ENCODE peak calls at places on chromosomes 2 and 18, in four cellular contexts. One of them, this sample, is unnamed.
A peak's percentile ranks its signal among the peaks of the same experiment; 100 is the strongest.

GRCh38 chr2:130743278-130743677 is 12.1 kb upstream of the AMER3 start:
- DNase-seq in HepG2: no peak
- DNase-seq in H1: peak; percentile 37
- DNase-seq in GM12878: no peak
- DNase-seq in this sample: no peak

GRCh38 chr2:74835831-74836674 is 2.1 kb downstream of the HK2 start:
- DNase-seq in HepG2: peak; percentile 85
- DNase-seq in H1: no peak
- DNase-seq in GM12878: no peak
- DNase-seq in this sample: peak; percentile 68

GRCh38 chr2:168814046-168814445 is 11.6 kb downstream of the NOSTRIN start:
- DNase-seq in HepG2: no peak
- DNase-seq in H1: no peak
- DNase-seq in GM12878: no peak
- DNase-seq in this sample: no peak

GRCh38 chr2:226652983-226653765 is 146.4 kb downstream of the IRS1 start:
- DNase-seq in HepG2: no peak
- DNase-seq in H1: no peak
- DNase-seq in GM12878: no peak
- DNase-seq in this sample: no peak

GRCh38 chr2:47631306-47631705 is 151.6 kb upstream of the MSH6 start:
- DNase-seq in HepG2: no peak
- DNase-seq in H1: no peak
- DNase-seq in GM12878: no peak
- DNase-seq in this sample: no peak

GRCh38 chr2:190514676-190515075 is 19.8 kb downstream of the NEMP2 start:
- DNase-seq in HepG2: no peak
- DNase-seq in H1: no peak
- DNase-seq in GM12878: no peak
- DNase-seq in this sample: no peak

GRCh38 chr2:58044145-58044544 is 2.5 kb upstream of the VRK2 start:
- DNase-seq in HepG2: no peak
- DNase-seq in H1: no peak
- DNase-seq in GM12878: no peak
- DNase-seq in this sample: no peak

GRCh38 chr2:68594674-68595492 is 48.5 kb upstream of the PROKR1 start:
- DNase-seq in HepG2: peak; percentile 70
- DNase-seq in H1: peak; percentile 71
- DNase-seq in GM12878: peak; percentile 27
- DNase-seq in this sample: peak; percentile 32

GRCh38 chr18:38886852-38887670 is 1321.5 kb upstream of the CELF4 start:
- DNase-seq in HepG2: no peak
- DNase-seq in H1: no peak
- DNase-seq in GM12878: no peak
- DNase-seq in this sample: no peak

GRCh38 chr18:35936951-35937350 is 35.5 kb upstream of the RMP24 start:
- DNase-seq in HepG2: no peak
- DNase-seq in H1: no peak
- DNase-seq in GM12878: no peak
- DNase-seq in this sample: no peak

GRCh38 chr18:55763298-55763697 is 175.3 kb upstream of the TCF4 start:
- DNase-seq in HepG2: no peak
- DNase-seq in H1: no peak
- DNase-seq in GM12878: no peak
- DNase-seq in this sample: no peak

GRCh38 chr2:26998323-26998722 is 27.9 kb downstream of the MAPRE3 start:
- DNase-seq in HepG2: no peak
- DNase-seq in H1: no peak
- DNase-seq in GM12878: no peak
- DNase-seq in this sample: no peak

GRCh38 chr2:24971300-24971549 is 530 bp downstream of the DNAJC27 start:
- DNase-seq in HepG2: no peak
- DNase-seq in H1: no peak
- DNase-seq in GM12878: no peak
- DNase-seq in this sample: no peak

GRCh38 chr2:239269173-239269865 is 131.5 kb downstream of the HDAC4 start:
- DNase-seq in HepG2: no peak
- DNase-seq in H1: no peak
- DNase-seq in GM12878: no peak
- DNase-seq in this sample: no peak

GRCh38 chr2:118387509-118387908 is 299.2 kb downstream of the INSIG2 start:
- DNase-seq in HepG2: no peak
- DNase-seq in H1: no peak
- DNase-seq in GM12878: no peak
- DNase-seq in this sample: no peak

GRCh38 chr2:108594982-108595464 is 60.8 kb downstream of the LIMS1 start:
- DNase-seq in HepG2: peak; percentile 64
- DNase-seq in H1: no peak
- DNase-seq in GM12878: no peak
- DNase-seq in this sample: no peak

GRCh38 chr2:20094955-20095354 is 43.5 kb upstream of the LAPTM4A start:
- DNase-seq in HepG2: no peak
- DNase-seq in H1: no peak
- DNase-seq in GM12878: no peak
- DNase-seq in this sample: no peak

GRCh38 chr2:167052825-167053224 is 164.5 kb downstream of the XIRP2 start:
- DNase-seq in HepG2: no peak
- DNase-seq in H1: no peak
- DNase-seq in GM12878: no peak
- DNase-seq in this sample: no peak

GRCh38 chr2:66497706-66498596 is 63.0 kb downstream of the MEIS1 start:
- DNase-seq in HepG2: no peak
- DNase-seq in H1: no peak
- DNase-seq in GM12878: no peak
- DNase-seq in this sample: no peak

GRCh38 chr2:46187112-46187618 is 110.0 kb upstream of the EPAS1 start:
- DNase-seq in HepG2: peak; percentile 86
- DNase-seq in H1: no peak
- DNase-seq in GM12878: peak; percentile 70
- DNase-seq in this sample: no peak

GRCh38 chr2:191749181-191749540 is 71.2 kb downstream of the NABP1 start:
- DNase-seq in HepG2: no peak
- DNase-seq in H1: no peak
- DNase-seq in GM12878: no peak
- DNase-seq in this sample: no peak

GRCh38 chr2:172089005-172089504 is 3.7 kb downstream of the DLX1 start:
- DNase-seq in HepG2: no peak
- DNase-seq in H1: no peak
- DNase-seq in GM12878: no peak
- DNase-seq in this sample: no peak

GRCh38 chr18:4108016-4108415 is 347.1 kb downstream of the DLGAP1 start:
- DNase-seq in HepG2: no peak
- DNase-seq in H1: no peak
- DNase-seq in GM12878: no peak
- DNase-seq in this sample: no peak

GRCh38 chr2:176555781-176556180 is 286.5 kb downstream of the MTX2 start:
- DNase-seq in HepG2: no peak
- DNase-seq in H1: peak; percentile 60
- DNase-seq in GM12878: no peak
- DNase-seq in this sample: no peak

GRCh38 chr2:36403675-36404230 is 48.2 kb downstream of the CRIM1 start:
- DNase-seq in HepG2: peak; percentile 65
- DNase-seq in H1: no peak
- DNase-seq in GM12878: no peak
- DNase-seq in this sample: no peak

GRCh38 chr18:39186008-39186407 is 1620.4 kb upstream of the CELF4 start:
- DNase-seq in HepG2: no peak
- DNase-seq in H1: no peak
- DNase-seq in GM12878: no peak
- DNase-seq in this sample: no peak

GRCh38 chr2:16079637-16080036 is 139.3 kb downstream of the MYCN start:
- DNase-seq in HepG2: no peak
- DNase-seq in H1: no peak
- DNase-seq in GM12878: no peak
- DNase-seq in this sample: no peak

GRCh38 chr2:182229288-182229687 is 197.5 kb downstream of the PDE1A start:
- DNase-seq in HepG2: no peak
- DNase-seq in H1: no peak
- DNase-seq in GM12878: no peak
- DNase-seq in this sample: no peak

GRCh38 chr18:53056064-53056463 is 716.1 kb downstream of the DCC start:
- DNase-seq in HepG2: no peak
- DNase-seq in H1: no peak
- DNase-seq in GM12878: no peak
- DNase-seq in this sample: no peak

GRCh38 chr2:153455856-153456255 is 22.7 kb downstream of the RPRM start:
- DNase-seq in HepG2: no peak
- DNase-seq in H1: no peak
- DNase-seq in GM12878: no peak
- DNase-seq in this sample: no peak

GRCh38 chr2:235776531-235776930 is 282.7 kb downstream of the AGAP1 start:
- DNase-seq in HepG2: no peak
- DNase-seq in H1: no peak
- DNase-seq in GM12878: no peak
- DNase-seq in this sample: no peak

GRCh38 chr2:148876190-148876588 is 1.2 kb downstream of the KIF5C start:
- DNase-seq in HepG2: no peak
- DNase-seq in H1: peak; percentile 76
- DNase-seq in GM12878: no peak
- DNase-seq in this sample: peak; percentile 25

GRCh38 chr2:128681351-128681906 is 362.8 kb upstream of the HS6ST1 start:
- DNase-seq in HepG2: no peak
- DNase-seq in H1: no peak
- DNase-seq in GM12878: no peak
- DNase-seq in this sample: no peak

GRCh38 chr2:95331606-95332005 is 34.5 kb downstream of the KCNIP3 start:
- DNase-seq in HepG2: no peak
- DNase-seq in H1: no peak
- DNase-seq in GM12878: no peak
- DNase-seq in this sample: no peak
- TF ChIP-seq SUZ12 in HepG2: no peak
- TF ChIP-seq SUZ12 in H1: no peak
- TF ChIP-seq SUZ12 in GM12878: no peak
- TF ChIP-seq SUZ12 in this sample: no peak

DNA sequence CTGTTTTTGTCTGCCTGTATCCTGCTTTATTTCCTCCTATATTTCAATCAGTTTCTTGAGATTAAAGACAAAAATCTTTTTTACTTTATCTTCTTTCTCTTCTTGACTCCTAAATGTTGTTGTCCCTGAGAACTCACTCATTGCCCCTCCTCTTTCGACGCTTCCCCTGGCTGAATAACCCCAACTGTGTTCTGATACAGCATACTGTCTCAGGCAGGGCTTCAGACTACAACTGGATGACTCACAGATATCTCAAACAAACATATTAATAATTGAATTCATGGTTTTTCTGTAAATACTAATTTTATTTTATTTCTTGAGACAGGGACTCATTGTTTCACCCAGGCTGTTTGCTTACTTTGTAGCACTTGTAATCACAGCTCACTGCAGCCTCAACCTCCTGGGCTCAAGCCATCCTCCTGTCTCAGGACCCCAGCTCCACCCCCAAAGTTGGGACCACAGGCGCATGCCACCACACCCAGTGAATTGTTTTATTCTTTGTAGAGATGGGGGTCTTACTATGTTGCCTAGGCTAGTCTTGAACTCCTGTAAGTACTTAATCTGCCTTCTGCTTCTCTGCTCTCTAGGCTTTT is 9.4 kb downstream of the ITGAV start:
- DNase-seq in HepG2: no peak
- DNase-seq in H1: no peak
- DNase-seq in GM12878: no peak
- DNase-seq in this sample: no peak
- H3K4me1 ChIP-seq in HepG2: peaks cover 26% of the 10 kb centered on the region
- H3K4me1 ChIP-seq in H1: peaks cover 6% of the 10 kb centered on the region
- H3K4me1 ChIP-seq in GM12878: no peaks in the 10 kb centered on the region
- H3K4me1 ChIP-seq in this sample: no peaks in the 10 kb centered on the region

GRCh38 chr2:10303634-10304378 is 1.1 kb downstream of the HPCAL1 start:
- DNase-seq in HepG2: peak; percentile 44
- DNase-seq in H1: peak; percentile 59
- DNase-seq in GM12878: no peak
- DNase-seq in this sample: no peak

GRCh38 chr2:10304458-10305253 is 2.0 kb downstream of the HPCAL1 start:
- DNase-seq in HepG2: no peak
- DNase-seq in H1: peak; percentile 59
- DNase-seq in GM12878: no peak
- DNase-seq in this sample: no peak

GRCh38 chr2:10306901-10307463 is 4.3 kb downstream of the HPCAL1 start:
- DNase-seq in HepG2: no peak
- DNase-seq in H1: no peak
- DNase-seq in GM12878: no peak
- DNase-seq in this sample: no peak

GRCh38 chr2:10305715-10306114 is 3.0 kb downstream of the HPCAL1 start:
- DNase-seq in HepG2: peak; percentile 60
- DNase-seq in H1: no peak
- DNase-seq in GM12878: no peak
- DNase-seq in this sample: no peak

GRCh38 chr2:10305254-10305635 is 2.5 kb downstream of the HPCAL1 start:
- DNase-seq in HepG2: no peak
- DNase-seq in H1: no peak
- DNase-seq in GM12878: no peak
- DNase-seq in this sample: no peak
- H3K4me3 ChIP-seq in HepG2: no peak overlapping the region
- H3K4me3 ChIP-seq in H1: no peak overlapping the region
- H3K4me3 ChIP-seq in GM12878: no peak overlapping the region
- H3K4me3 ChIP-seq in this sample: no peak overlapping the region

DNA sequence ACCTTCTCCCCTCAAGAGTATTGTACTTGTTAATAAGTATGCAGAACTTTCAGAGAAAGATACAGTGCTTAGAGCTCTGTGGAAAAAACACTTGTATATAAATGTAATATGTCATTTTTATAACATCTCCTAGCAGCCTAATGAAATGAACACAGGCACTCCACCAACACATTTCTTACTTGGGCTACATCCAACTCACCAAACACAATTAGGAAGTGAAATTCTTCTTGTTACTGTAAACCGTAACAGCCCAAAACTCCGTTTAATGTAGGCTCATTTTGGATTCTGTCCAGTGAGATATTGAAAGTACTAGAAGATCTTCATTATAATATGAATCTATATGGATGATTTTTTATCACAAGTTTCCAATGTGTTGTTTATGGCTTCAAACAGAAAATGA is 306.9 kb upstream of the SLC8A1 start:
- DNase-seq in HepG2: no peak
- DNase-seq in H1: no peak
- DNase-seq in GM12878: no peak
- DNase-seq in this sample: no peak
- TF ChIP-seq SUZ12 in HepG2: no peak
- TF ChIP-seq SUZ12 in H1: no peak
- TF ChIP-seq SUZ12 in GM12878: no peak
- TF ChIP-seq SUZ12 in this sample: no peak

GRCh38 chr18:62786689-62787088 is 71.3 kb downstream of the PHLPP1 start:
- DNase-seq in HepG2: no peak
- DNase-seq in H1: no peak
- DNase-seq in GM12878: no peak
- DNase-seq in this sample: no peak

GRCh38 chr18:62781893-62782292 is 66.6 kb downstream of the PHLPP1 start:
- DNase-seq in HepG2: peak; percentile 29
- DNase-seq in H1: no peak
- DNase-seq in GM12878: no peak
- DNase-seq in this sample: no peak

GRCh38 chr18:62784966-62785413 is 69.6 kb downstream of the PHLPP1 start:
- DNase-seq in HepG2: no peak
- DNase-seq in H1: no peak
- DNase-seq in GM12878: no peak
- DNase-seq in this sample: no peak

GRCh38 chr18:62781262-62781661 is 65.9 kb downstream of the PHLPP1 start:
- DNase-seq in HepG2: no peak
- DNase-seq in H1: no peak
- DNase-seq in GM12878: no peak
- DNase-seq in this sample: no peak

GRCh38 chr18:62784338-62784965 is 69.1 kb downstream of the PHLPP1 start:
- DNase-seq in HepG2: no peak
- DNase-seq in H1: no peak
- DNase-seq in GM12878: no peak
- DNase-seq in this sample: no peak
- H3K4me1 ChIP-seq in HepG2: peaks cover 81% of the 10 kb centered on the region
- H3K4me1 ChIP-seq in H1: peaks cover 20% of the 10 kb centered on the region
- H3K4me1 ChIP-seq in GM12878: peaks cover 5% of the 10 kb centered on the region
- H3K4me1 ChIP-seq in this sample: no peaks in the 10 kb centered on the region

This sample was measured in NT2/D1.